ENCODE peak calls at places on chromosomes 11 and 22, in five cellular contexts. J is heart right ventricle, L is esophagus squamous epithelium, V is lower lobe of right lung, K is breast epithelium. R is an unnamed sample. For H3K4me1 and H3K27me3, the result is how much of the 10 kb centered on the place peaks cover.

GRCh38 chr11:6397636-6398035 is 7.4 kb downstream of the SMPD1 start:
- DNase-seq in J (no peak), L (no peak), V (no peak), K (no peak), R (no peak)

GRCh38 chr11:130118636-130119387 is 40.8 kb upstream of the ST14 start:
- DNase-seq in J (no peak), L (no peak), V (no peak), K (no peak), R (peak)

GRCh38 chr11:4921796-4922195 is 2.3 kb downstream of the OR51G1 start:
- DNase-seq in J (no peak), L (no peak), V (no peak), K (no peak), R (no peak)

GRCh38 chr22:50074551-50075042 is 10.6 kb downstream of the MLC1 start:
- DNase-seq in J (no peak), L (no peak), V (no peak), K (no peak), R (no peak)

GRCh38 chr11:102666331-102666957 is 39.1 kb downstream of the MMP27 start:
- DNase-seq in J (no peak), L (no peak), V (no peak), K (no peak), R (no peak)

GRCh38 chr11:75105462-75105925 is 8.8 kb upstream of the OR2AT4 start:
- DNase-seq in J (no peak), L (no peak), V (no peak), K (no peak), R (no peak)

GRCh38 chr11:79950172-79950571 is 509.3 kb upstream of the TENM4 start:
- DNase-seq in J (no peak), L (no peak), V (no peak), K (no peak), R (no peak)

GRCh38 chr11:62139526-62140301 is 15.9 kb downstream of the INCENP start:
- DNase-seq in J (no peak), L (no peak), V (no peak), K (no peak), R (no peak)

GRCh38 chr22:49582171-49582570 is 245.5 kb downstream of the BRD1 start:
- DNase-seq in J (no peak), L (no peak), V (no peak), K (no peak), R (no peak)

GRCh38 chr11:116929393-116930090 is 92.1 kb upstream of the APOA1 start:
- DNase-seq in J (peak), L (no peak), V (no peak), K (no peak), R (no peak)

GRCh38 chr11:116928845-116929244 is 91.4 kb upstream of the APOA1 start:
- DNase-seq in J (no peak), L (no peak), V (no peak), K (no peak), R (no peak)

GRCh38 chr11:116928102-116928777 is 90.8 kb upstream of the APOA1 start:
- DNase-seq in J (no peak), L (no peak), V (no peak), K (no peak), R (peak)

GRCh38 chr11:116927163-116927772 is 89.8 kb upstream of the APOA1 start:
- DNase-seq in J (no peak), L (no peak), V (no peak), K (no peak), R (peak)

GRCh38 chr11:116925050-116925449 is 87.6 kb upstream of the APOA1 start:
- DNase-seq in J (no peak), L (no peak), V (no peak), K (no peak), R (no peak)
- H3K4me1 ChIP-seq in J (under half), L (under half), V (under half), K (under half), R (half or more)

GRCh38 chr11:64343740-64344133 is 3.7 kb downstream of the CCDC88B start:
- DNase-seq in J (no peak), L (no peak), V (no peak), K (no peak), R (no peak)

GRCh38 chr11:64342869-64343739 is 3.1 kb downstream of the CCDC88B start:
- DNase-seq in J (no peak), L (no peak), V (no peak), K (no peak), R (no peak)

GRCh38 chr11:64341429-64341828 is 1.4 kb downstream of the CCDC88B start:
- DNase-seq in J (no peak), L (no peak), V (no peak), K (no peak), R (no peak)

GRCh38 chr11:64340671-64341335 is 799 bp downstream of the CCDC88B start:
- DNase-seq in J (no peak), L (no peak), V (peak), K (no peak), R (peak)

GRCh38 chr11:64341851-64342791 is 2.1 kb downstream of the CCDC88B start:
- DNase-seq in J (peak), L (no peak), V (peak), K (peak), R (peak)
- H3K4me3 ChIP-seq in J (peak), L (peak), V (peak), K (peak), R (peak)

GRCh38 chr22:41821449-41822030 is 11.4 kb upstream of the SREBF2 start:
- DNase-seq in J (no peak), L (no peak), V (no peak), K (no peak), R (no peak)
- H3K27me3 ChIP-seq in J (under half), L (under half), V (under half), K (under half), R (under half)

GRCh38 chr22:31629741-31630184 is 32.3 kb downstream of the PISD start:
- DNase-seq in J (no peak), L (no peak), V (no peak), K (no peak), R (no peak)
- H3K4me1 ChIP-seq in J (under half), L (half or more), V (half or more), K (under half), R (under half)

GRCh38 chr11:2269601-2270321 is 627 bp downstream of the ASCL2 start:
- DNase-seq in J (peak), L (no peak), V (peak), K (peak), R (peak)
- H3K4me3 ChIP-seq in J (peak), L (peak), V (peak), K (peak), R (no peak)

DNA sequence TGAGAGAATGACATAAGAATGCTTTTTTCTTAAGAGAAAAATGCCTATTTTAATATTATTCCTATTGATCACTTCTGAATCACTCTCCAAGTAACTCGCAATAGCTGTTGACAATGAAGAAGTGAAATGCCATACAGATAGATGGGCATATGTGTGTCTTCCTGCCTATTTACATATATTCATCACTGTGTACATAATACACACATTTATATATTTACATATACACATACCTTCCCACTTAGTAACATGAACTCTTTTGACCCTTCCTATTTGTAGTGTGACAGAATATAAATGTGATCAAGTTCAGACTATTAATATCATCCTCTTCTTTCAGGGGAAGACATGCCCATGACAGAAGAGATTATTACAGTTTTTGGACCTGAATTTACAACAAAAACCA is 756.7 kb downstream of the DLG2 start:
- DNase-seq in J (no peak), L (no peak), V (no peak), K (no peak), R (no peak)
- H3K27me3 ChIP-seq in J (under half), L (under half), V (under half), K (under half), R (under half)

GRCh38 chr11:16195659-16196058 is 160.7 kb downstream of the SOX6 start:
- DNase-seq in J (no peak), L (no peak), V (no peak), K (no peak), R (no peak)
- H3K4me1 ChIP-seq in J (under half), L (under half), V (under half), K (under half), R (under half)

DNA sequence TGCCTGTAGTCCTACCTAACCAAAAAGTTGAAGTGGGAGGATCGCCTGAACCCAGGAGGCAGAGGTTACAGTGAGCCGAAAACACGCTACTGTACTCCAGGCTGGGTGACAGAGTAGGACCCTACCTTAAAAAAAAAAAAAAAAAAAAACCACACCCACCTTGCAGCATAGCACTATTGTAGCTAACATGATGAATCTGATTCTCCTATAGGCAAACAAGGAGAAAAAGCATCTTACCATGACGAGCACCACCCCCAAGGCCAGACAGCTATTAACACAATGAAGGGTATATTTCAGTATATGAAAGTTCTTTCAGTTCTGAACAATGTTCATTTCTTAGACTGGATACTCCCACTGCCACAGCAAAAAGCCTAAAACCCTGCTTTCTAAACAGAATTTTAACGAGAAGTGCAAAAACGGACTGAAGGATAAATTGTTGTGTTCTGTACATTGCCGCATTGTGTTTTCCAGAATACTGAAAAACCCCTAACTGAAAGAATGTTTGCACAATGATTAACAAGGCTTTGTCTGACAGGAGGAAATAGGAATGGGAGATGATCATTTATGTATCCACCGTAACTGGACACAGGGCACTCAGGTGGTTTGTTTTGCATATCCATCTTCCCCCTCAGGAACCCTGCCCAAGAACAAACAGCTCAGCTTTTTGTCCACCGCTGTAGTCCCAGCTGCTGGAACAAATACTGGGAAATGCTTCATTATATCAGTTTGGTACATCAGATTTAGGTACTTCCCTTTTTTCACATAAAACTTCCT is 8.9 kb downstream of the PISD start:
- DNase-seq in J (no peak), L (no peak), V (no peak), K (no peak), R (no peak)
- H3K4me3 ChIP-seq in J (no peak), L (no peak), V (no peak), K (no peak), R (no peak)

GRCh38 chr11:45282070-45282469 is 4.1 kb downstream of the SYT13 start:
- DNase-seq in J (no peak), L (no peak), V (no peak), K (no peak), R (no peak)

GRCh38 chr11:45287316-45287903 is 1.3 kb upstream of the SYT13 start:
- DNase-seq in J (no peak), L (no peak), V (no peak), K (no peak), R (no peak)

GRCh38 chr11:45285931-45286632 is at the start of gene SYT13:
- DNase-seq in J (peak), L (no peak), V (no peak), K (no peak), R (no peak)

GRCh38 chr11:45288395-45288794 is 2.3 kb upstream of the SYT13 start:
- DNase-seq in J (no peak), L (no peak), V (no peak), K (no peak), R (no peak)

DNA sequence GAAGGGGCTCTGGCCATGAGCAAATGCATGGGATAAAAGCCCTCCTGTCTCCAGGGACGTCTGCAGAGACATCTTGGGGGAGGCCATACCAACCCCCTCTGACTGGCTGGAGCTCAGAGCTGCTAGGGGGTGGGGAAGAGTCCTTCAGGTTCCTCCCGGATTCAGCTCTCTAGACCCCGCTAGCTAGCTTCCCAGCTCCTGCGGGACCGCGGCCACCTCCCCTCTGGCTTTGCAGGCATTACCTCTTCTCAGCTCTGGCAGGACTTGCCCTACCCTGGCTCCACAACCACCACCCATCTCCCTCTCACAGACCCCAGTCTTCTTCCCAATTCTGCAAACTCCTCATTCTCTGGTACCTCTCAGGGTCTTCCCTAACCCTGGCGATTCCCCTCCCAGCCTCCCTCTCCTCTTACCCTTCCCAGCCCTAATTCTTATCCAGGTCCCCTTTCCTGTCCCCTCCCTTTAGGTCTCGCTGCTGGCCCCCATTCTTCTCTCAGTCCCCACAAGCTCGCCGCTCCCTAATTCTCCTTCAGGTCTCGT is 782 bp downstream of the SYT13 start:
- DNase-seq in J (no peak), L (no peak), V (no peak), K (no peak), R (no peak)
- H3K27me3 ChIP-seq in J (half or more), L (under half), V (half or more), K (under half), R (under half)

R was measured in CD8-positive, alpha-beta memory T cell.